ENCODE peak calls at places on chromosomes 2 and 18, in five cellular contexts. D, Y, M, B and J are unnamed samples.

GRCh38 chr18:50161806-50162205 is 33.1 kb downstream of the MYO5B start:
- DNase-seq in M (no peak), Y (peak; percentile 34), B (no peak), D (no peak), J (no peak)

GRCh38 chr2:150909090-150909489 is 352.6 kb downstream of the RBM43 start:
- DNase-seq in Y (no peak), D (no peak), M (no peak), B (no peak), J (no peak)

GRCh38 chr2:143513081-143513480 is 383.9 kb downstream of the ARHGAP15 start:
- DNase-seq in Y (peak; percentile 56), M (peak; percentile 88), B (no peak), D (peak; percentile 81), J (no peak)

GRCh38 chr2:96083064-96083889 is 33.1 kb downstream of the ADRA2B start:
- DNase-seq in D (no peak), Y (no peak), M (no peak), B (no peak), J (no peak)

GRCh38 chr2:12412898-12413305 is 303.8 kb upstream of the TRIB2 start:
- DNase-seq in B (no peak), D (peak; percentile 55), Y (peak; percentile 73), M (peak; percentile 72), J (no peak)

GRCh38 chr2:20484810-20485611 is 38.1 kb downstream of the RHOB start:
- DNase-seq in Y (no peak), M (no peak), B (no peak), D (no peak), J (no peak)

GRCh38 chr18:62618735-62619134 is 95.9 kb downstream of the ZCCHC2 start:
- DNase-seq in M (no peak), D (no peak), B (no peak), Y (no peak), J (no peak)

GRCh38 chr2:199710551-199710950 is 140.4 kb downstream of the FTCDNL1 start:
- DNase-seq in D (no peak), B (no peak), M (no peak), Y (no peak), J (no peak)

GRCh38 chr2:200121931-200122330 is 166.5 kb downstream of the MAIP1 start:
- DNase-seq in D (no peak), Y (peak; percentile 40), B (no peak), M (peak; percentile 33), J (no peak)

GRCh38 chr18:23207191-23207955 is 72.1 kb downstream of the CABLES1 start:
- DNase-seq in B (no peak), M (peak; percentile 23), Y (peak; percentile 76), D (no peak), J (no peak)

GRCh38 chr2:191620144-191620543 is 57.8 kb upstream of the NABP1 start:
- DNase-seq in B (no peak), Y (peak; percentile 88), D (peak; percentile 42), M (peak; percentile 76), J (no peak)

GRCh38 chr18:28905509-28905908 is 728.6 kb upstream of the CDH2 start:
- DNase-seq in B (no peak), M (peak; percentile 71), Y (peak; percentile 86), D (peak; percentile 57), J (no peak)

GRCh38 chr2:166468124-166469024 is 25.7 kb downstream of the SCN7A start:
- DNase-seq in D (peak; percentile 31), Y (no peak), M (peak; percentile 12), B (no peak), J (no peak)

GRCh38 chr2:97870396-97870843 is 125.3 kb downstream of the TMEM131 start:
- DNase-seq in D (peak; percentile 63), Y (peak; percentile 95), M (peak; percentile 89), B (peak; percentile 36), J (no peak)

GRCh38 chr18:49038423-49038822 is 87.7 kb upstream of the SMAD7 start:
- DNase-seq in B (no peak), D (no peak), Y (no peak), M (no peak), J (no peak)

GRCh38 chr2:129903586-129904425 is 75.7 kb upstream of the RAB6C start:
- DNase-seq in Y (no peak), D (no peak), M (no peak), B (no peak), J (no peak)

GRCh38 chr2:46832543-46832942 is 83.1 kb downstream of the MCFD2 start:
- DNase-seq in Y (no peak), B (no peak), M (no peak), D (no peak), J (no peak)

GRCh38 chr18:5772271-5772670 is 123.1 kb downstream of the TMEM200C start:
- DNase-seq in B (no peak), M (no peak), D (no peak), Y (no peak), J (no peak)

GRCh38 chr18:73758446-73758845 is 389.2 kb downstream of the FBXO15 start:
- DNase-seq in M (no peak), Y (no peak), D (peak; percentile 21), B (no peak), J (no peak)

GRCh38 chr2:177242136-177242987 is 22.2 kb downstream of the NFE2L2 start:
- DNase-seq in B (peak; percentile 38), D (peak; percentile 94), Y (peak; percentile 97), M (peak; percentile 97), J (no peak)

GRCh38 chr2:22850310-22850709 is 534.7 kb upstream of the KLHL29 start:
- DNase-seq in M (no peak), D (no peak), Y (no peak), B (no peak), J (no peak)

GRCh38 chr2:203340791-203341487 is 12.7 kb downstream of the ABI2 start:
- DNase-seq in M (peak; percentile 82), D (peak; percentile 91), B (no peak), Y (peak; percentile 91), J (no peak)

GRCh38 chr2:232522014-232522854 is 2.0 kb downstream of the PRSS56 start:
- DNase-seq in D (peak; percentile 23), B (peak; percentile 41), Y (no peak), M (peak; percentile 15), J (peak; percentile 79)

GRCh38 chr2:88657131-88657530 is 29.9 kb upstream of the EIF2AK3 start:
- DNase-seq in M (peak; percentile 44), B (no peak), Y (peak; percentile 37), D (no peak), J (no peak)

GRCh38 chr2:30656079-30656478 is 151.2 kb downstream of the CAPN13 start:
- DNase-seq in D (no peak), Y (peak; percentile 83), M (peak; percentile 77), B (no peak), J (no peak)

GRCh38 chr18:74534981-74535649 is 815 bp downstream of the CNDP1 start:
- DNase-seq in M (no peak), B (no peak), D (no peak), Y (no peak), J (no peak)

GRCh38 chr18:3175195-3175758 is 44.5 kb downstream of the MYOM1 start:
- DNase-seq in B (no peak), D (no peak), Y (no peak), M (no peak), J (no peak)

GRCh38 chr2:235217814-235218213 is 266.0 kb downstream of the SH3BP4 start:
- DNase-seq in M (peak; percentile 70), D (peak; percentile 50), B (no peak), Y (peak; percentile 7), J (no peak)

GRCh38 chr2:10678225-10678624 is 11.6 kb downstream of the NOL10 start:
- DNase-seq in D (no peak), M (peak; percentile 11), B (no peak), Y (no peak), J (no peak)

GRCh38 chr2:234771985-234772774 is 179.6 kb upstream of the SH3BP4 start:
- DNase-seq in D (peak; percentile 23), Y (peak; percentile 82), B (no peak), M (peak; percentile 60), J (no peak)

GRCh38 chr18:36593641-36594040 is 235.2 kb downstream of the TPGS2 start:
- DNase-seq in M (no peak), D (no peak), Y (no peak), B (no peak), J (no peak)

GRCh38 chr2:234430892-234431291 is 66.0 kb downstream of the ARL4C start:
- DNase-seq in B (no peak), M (no peak), D (no peak), Y (no peak), J (no peak)

GRCh38 chr18:27921904-27922541 is 254.9 kb downstream of the CDH2 start:
- DNase-seq in M (peak; percentile 85), Y (peak; percentile 97), D (peak; percentile 65), B (no peak), J (no peak)

GRCh38 chr2:9693646-9694045 is 62.8 kb upstream of the YWHAQ start:
- DNase-seq in M (no peak), D (no peak), B (no peak), Y (no peak), J (no peak)

GRCh38 chr2:126145752-126146151 is 510.2 kb upstream of the GYPC start:
- DNase-seq in Y (no peak), M (no peak), B (no peak), D (no peak), J (no peak)
- TF ChIP-seq CTCF in Y (no peak), M (no peak), B (no peak), D (no peak), J (no peak)

GRCh38 chr2:183250472-183250871 is 126.2 kb downstream of the NUP35 start:
- DNase-seq in D (no peak), Y (peak; percentile 10), M (no peak), B (no peak), J (no peak)
- TF ChIP-seq CTCF in D (no peak), Y (no peak), M (no peak), B (no peak), J (no peak)

DNA sequence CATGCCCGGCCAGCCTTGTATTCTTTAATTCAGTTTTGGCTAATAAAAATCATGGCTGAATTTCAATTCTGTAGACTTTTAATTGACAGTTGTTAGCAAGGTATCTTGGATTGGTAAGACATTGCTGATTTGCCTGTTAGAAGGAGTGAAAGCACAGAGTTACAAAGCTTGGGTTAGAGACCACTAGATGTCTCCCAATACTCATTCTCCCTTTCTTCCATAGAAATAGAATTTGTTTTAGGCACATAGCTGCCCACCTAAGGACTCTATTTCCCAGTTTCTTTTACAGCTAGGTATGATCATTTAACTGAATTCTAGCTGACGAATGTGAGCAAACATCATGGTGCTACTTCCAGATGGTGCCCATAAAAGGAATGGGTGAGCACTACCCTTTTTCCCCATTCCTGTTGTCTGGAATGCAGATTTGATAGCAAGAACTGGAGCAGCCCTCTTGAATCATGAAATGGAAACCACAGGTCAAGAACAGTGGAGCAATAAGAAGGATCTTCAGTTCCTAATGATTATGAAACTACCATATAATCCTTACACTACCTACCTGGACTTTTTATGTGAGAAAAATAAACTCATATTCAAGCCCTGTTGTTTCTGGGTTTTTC is 17.5 kb downstream of the PECR start:
- DNase-seq in Y (peak; percentile 82), B (no peak), D (peak; percentile 32), M (peak; percentile 47), J (no peak)
- TF ChIP-seq CTCF in Y (no peak), B (no peak), D (no peak), M (peak; percentile 37), J (peak; percentile 29)

GRCh38 chr18:7598167-7599062 is 31.3 kb downstream of the PTPRM start:
- DNase-seq in Y (peak; percentile 69), B (no peak), D (peak; percentile 50), M (peak; percentile 74), J (no peak)

GRCh38 chr18:7590800-7591560 is 23.9 kb downstream of the PTPRM start:
- DNase-seq in M (peak; percentile 25), B (no peak), Y (peak; percentile 37), D (no peak), J (peak; percentile 44)

GRCh38 chr18:7596133-7596532 is 29.0 kb downstream of the PTPRM start:
- DNase-seq in M (peak; percentile 88), D (peak; percentile 51), B (no peak), Y (no peak), J (no peak)

GRCh38 chr18:7593194-7593819 is 26.2 kb downstream of the PTPRM start:
- DNase-seq in B (no peak), Y (no peak), M (no peak), D (no peak), J (no peak)

GRCh38 chr18:7592305-7593071 is 25.4 kb downstream of the PTPRM start:
- DNase-seq in D (no peak), M (no peak), Y (no peak), B (no peak), J (no peak)
- TF ChIP-seq CTCF in D (peak; percentile 4), M (peak; percentile 38), Y (no peak), B (no peak), J (no peak)